ENCODE peak calls at places on chromosomes 1 and 21, in seven cellular contexts. Z is hypothalamus; N is RPMI8226; J is CD14-positive monocyte; M is aorta; A is stimulated activated CD4-positive, alpha-beta T cell treated with anti-CD3 and anti-CD28 coated beads, Interleukin-4, amount 100 ng/mL, for 24 hours; F is glutamatergic neuron. G is an unnamed sample.
A peak's percentile ranks its signal among the peaks of the same experiment; 100 is the strongest.

GRCh38 chr1:39359028-39359570 is 132.3 kb upstream of the BMP8A start:
- DNase-seq in Z (no peak), N (no peak), J (no peak), M (no peak), A (no peak), F (no peak), G (no peak)

GRCh38 chr1:43363283-43363934 is 4.4 kb downstream of the ELOVL1 start:
- DNase-seq in Z (no peak), N (no peak), J (no peak), M (no peak), A (no peak), F (no peak), G (no peak)

GRCh38 chr1:4837752-4838151 is 183.3 kb downstream of the AJAP1 start:
- DNase-seq in Z (no peak), N (no peak), J (no peak), M (no peak), A (no peak), F (no peak), G (no peak)

GRCh38 chr1:205499789-205500188 is 4.7 kb upstream of the CDK18 start:
- DNase-seq in Z (no peak), N (no peak), J (no peak), M (no peak), A (no peak), F (no peak), G (no peak)

GRCh38 chr1:214549604-214550338 is 1.6 kb downstream of the PTPN14 start:
- DNase-seq in Z (no peak), N (no peak), J (no peak), M (no peak), A (no peak), F (no peak), G (no peak)

GRCh38 chr1:77283701-77284425 is 2.0 kb downstream of the AK5 start:
- DNase-seq in Z (no peak), N (no peak), J (no peak), M (no peak), A (no peak), F (no peak), G (no peak)

GRCh38 chr1:41365320-41365633 is 4.0 kb downstream of the FOXO6 start:
- DNase-seq in Z (no peak), N (no peak), J (no peak), M (no peak), A (no peak), F (no peak), G (no peak)

GRCh38 chr1:53362851-53363642 is 35.2 kb upstream of the LRP8 start:
- DNase-seq in Z (no peak), N (peak; percentile 65), J (no peak), M (peak; percentile 72), A (no peak), F (peak; percentile 10), G (no peak)

GRCh38 chr1:65386452-65386851 is 34.0 kb upstream of the LEPR start:
- DNase-seq in Z (no peak), N (no peak), J (no peak), M (no peak), A (no peak), F (no peak), G (no peak)

GRCh38 chr1:89566761-89567174 is 42.1 kb downstream of the LRRC8B start:
- DNase-seq in Z (no peak), N (no peak), J (peak; percentile 65), M (no peak), A (no peak), F (peak; percentile 24), G (peak; percentile 37)

GRCh38 chr1:206001476-206001888 is 1.7 kb downstream of the RAB7B start:
- DNase-seq in Z (no peak), N (peak; percentile 43), J (peak; percentile 79), M (no peak), A (peak; percentile 67), F (no peak), G (no peak)

GRCh38 chr21:42582422-42583149 is 68.9 kb downstream of the SLC37A1 start:
- DNase-seq in Z (no peak), N (no peak), J (no peak), M (no peak), A (no peak), F (no peak), G (no peak)

GRCh38 chr1:75771978-75772377 is 14.1 kb upstream of the RABGGTB start:
- DNase-seq in Z (no peak), N (no peak), J (no peak), M (no peak), A (no peak), F (no peak), G (no peak)

GRCh38 chr21:40291560-40291959 is 424.3 kb downstream of the PCP4 start:
- DNase-seq in Z (no peak), N (no peak), J (no peak), M (no peak), A (no peak), F (no peak), G (no peak)

GRCh38 chr1:16677552-16678423 is 11.0 kb upstream of the RNU1-3 start:
- DNase-seq in Z (no peak), N (peak; percentile 90), J (no peak), M (peak; percentile 51), A (peak; percentile 75), F (no peak), G (peak; percentile 51)

GRCh38 chr1:209618291-209618690 is 33.9 kb downstream of the LAMB3 start:
- DNase-seq in Z (no peak), N (no peak), J (no peak), M (no peak), A (no peak), F (no peak), G (no peak)

GRCh38 chr1:145740269-145740668 is 21.0 kb downstream of the CD160 start:
- DNase-seq in Z (no peak), N (no peak), J (no peak), M (no peak), A (no peak), F (no peak), G (no peak)

GRCh38 chr1:87325982-87326738 is 2.5 kb upstream of the LMO4 start:
- DNase-seq in Z (peak; percentile 3), N (peak; percentile 52), J (no peak), M (no peak), A (peak; percentile 58), F (no peak), G (no peak)

GRCh38 chr21:31413698-31414097 is 69.6 kb upstream of the TIAM1 start:
- DNase-seq in Z (no peak), N (no peak), J (no peak), M (no peak), A (no peak), F (no peak), G (no peak)

GRCh38 chr1:212587304-212588136 is 21.0 kb upstream of the ATF3 start:
- DNase-seq in Z (no peak), N (no peak), J (no peak), M (no peak), A (no peak), F (no peak), G (no peak)

GRCh38 chr21:19048088-19048672 is 644.6 kb upstream of the TMPRSS15 start:
- DNase-seq in Z (no peak), N (no peak), J (no peak), M (no peak), A (no peak), F (no peak), G (no peak)

GRCh38 chr1:207861442-207862177 is 49.3 kb downstream of the CD34 start:
- DNase-seq in Z (no peak), N (peak; percentile 12), J (no peak), M (no peak), A (peak; percentile 45), F (no peak), G (no peak)

GRCh38 chr1:228487336-228488106 is at the start of gene RNF187:
- DNase-seq in Z (no peak), N (no peak), J (peak; percentile 83), M (peak; percentile 98), A (peak; percentile 84), F (peak; percentile 96), G (no peak)

GRCh38 chr1:164787834-164788231 is 228.8 kb downstream of the PBX1 start:
- DNase-seq in Z (no peak), N (no peak), J (no peak), M (no peak), A (no peak), F (no peak), G (no peak)

GRCh38 chr1:22018583-22019559 is 17.4 kb downstream of the CELA3A start:
- DNase-seq in Z (no peak), N (peak; percentile 44), J (peak; percentile 96), M (no peak), A (peak; percentile 79), F (peak; percentile 36), G (no peak)

GRCh38 chr1:3470650-3471355 is 16.3 kb downstream of the ARHGEF16 start:
- DNase-seq in Z (no peak), N (no peak), J (no peak), M (peak; percentile 69), A (no peak), F (peak; percentile 14), G (no peak)

GRCh38 chr1:200180821-200181220 is 153.3 kb downstream of the NR5A2 start:
- DNase-seq in Z (no peak), N (peak; percentile 14), J (no peak), M (no peak), A (no peak), F (no peak), G (no peak)

GRCh38 chr1:77031101-77031662 is 163.9 kb downstream of the ST6GALNAC5 start:
- DNase-seq in Z (no peak), N (no peak), J (no peak), M (no peak), A (no peak), F (no peak), G (no peak)

GRCh38 chr1:55276671-55277376 is 61.7 kb upstream of the USP24 start:
- DNase-seq in Z (no peak), N (no peak), J (no peak), M (no peak), A (no peak), F (no peak), G (no peak)